ENCODE peak calls at places on chromosome 1, in eight cellular contexts. O is transverse colon, D is A549, F is H54, C is body of pancreas, I is tibial nerve, S is uterus, J is GM12892. W is an unnamed sample.

GRCh38 chr1:74083128-74083527 is 114.8 kb downstream of the LRRIQ3 start:
- DNase-seq in F (no peak), J (no peak), D (no peak), O (no peak), I (no peak), S (no peak), C (no peak), W (no peak)

GRCh38 chr1:162755306-162755705 is 35.2 kb upstream of the HSD17B7 start:
- DNase-seq in S (no peak), O (no peak), J (no peak), I (no peak), C (no peak), F (no peak), D (peak), W (no peak)

GRCh38 chr1:161007369-161007768 is 13.6 kb downstream of the F11R start:
- DNase-seq in I (no peak), S (no peak), C (no peak), D (no peak), J (no peak), F (no peak), O (no peak), W (no peak)

GRCh38 chr1:177077734-177078489 is 86.6 kb downstream of the ASTN1 start:
- DNase-seq in D (no peak), S (no peak), J (no peak), I (no peak), F (no peak), O (no peak), C (no peak), W (no peak)

GRCh38 chr1:113534130-113534817 is 144.0 kb downstream of the MAGI3 start:
- DNase-seq in O (no peak), C (no peak), S (no peak), D (peak), I (no peak), F (peak), J (no peak), W (no peak)

GRCh38 chr1:41712687-41713086 is 206.0 kb downstream of the HIVEP3 start:
- DNase-seq in F (peak), J (no peak), C (peak), S (no peak), D (no peak), O (no peak), I (no peak), W (no peak)

GRCh38 chr1:245988393-245989078 is 518.5 kb downstream of the SMYD3 start:
- DNase-seq in C (no peak), I (no peak), J (no peak), D (no peak), S (no peak), F (no peak), O (no peak), W (no peak)

GRCh38 chr1:87314101-87314500 is 14.6 kb upstream of the LMO4 start:
- DNase-seq in J (no peak), D (no peak), I (no peak), C (no peak), F (no peak), O (no peak), S (no peak), W (no peak)

GRCh38 chr1:203907901-203908300 is 46.5 kb downstream of the SNRPE start:
- DNase-seq in F (no peak), D (no peak), C (no peak), J (no peak), O (no peak), I (no peak), S (no peak), W (no peak)

GRCh38 chr1:81976539-81976938 is 175.8 kb downstream of the ADGRL2 start:
- DNase-seq in C (no peak), J (no peak), S (no peak), D (no peak), F (no peak), I (no peak), O (no peak), W (no peak)

DNA sequence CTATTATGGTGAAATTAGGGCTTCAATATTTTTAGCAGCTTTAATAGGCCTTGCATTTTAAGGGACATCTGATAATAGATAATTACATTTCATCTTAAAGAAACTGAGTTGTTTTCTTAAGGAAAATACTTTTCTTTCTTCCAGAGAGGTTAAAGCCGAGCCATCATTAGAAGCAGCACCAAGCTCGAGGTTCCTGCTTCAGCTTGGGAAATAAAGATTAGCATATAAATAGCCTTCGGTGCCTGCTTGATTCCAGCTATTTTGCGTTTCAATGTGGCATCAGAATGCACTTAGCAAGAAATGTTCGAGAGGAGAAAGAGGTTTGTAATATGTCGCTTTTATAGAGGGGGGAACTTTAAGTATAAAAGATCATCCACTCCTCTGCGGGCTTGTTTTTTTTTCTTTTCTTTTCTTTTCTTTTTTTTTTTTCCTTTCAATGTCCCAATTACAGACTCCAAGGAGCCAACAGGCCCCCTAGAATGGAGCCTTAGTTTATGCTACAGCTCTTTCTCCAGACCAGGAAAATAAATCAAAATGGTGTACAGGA is 131.9 kb downstream of the RRAGC start:
- DNase-seq in O (no peak), C (no peak), F (no peak), I (no peak), D (no peak), J (no peak), S (no peak), W (no peak)
- TF ChIP-seq POLR2A in O (no peak), C (no peak), F (no peak), I (no peak), D (no peak), J (no peak), S (no peak), W (no peak)

GRCh38 chr1:61051455-61052392 is 30.6 kb upstream of the NFIA start:
- DNase-seq in D (no peak), I (no peak), O (no peak), J (no peak), S (peak), C (no peak), F (no peak), W (peak)
- TF ChIP-seq POLR2A in D (no peak), I (no peak), O (no peak), J (no peak), S (no peak), C (no peak), F (no peak), W (no peak)

DNA sequence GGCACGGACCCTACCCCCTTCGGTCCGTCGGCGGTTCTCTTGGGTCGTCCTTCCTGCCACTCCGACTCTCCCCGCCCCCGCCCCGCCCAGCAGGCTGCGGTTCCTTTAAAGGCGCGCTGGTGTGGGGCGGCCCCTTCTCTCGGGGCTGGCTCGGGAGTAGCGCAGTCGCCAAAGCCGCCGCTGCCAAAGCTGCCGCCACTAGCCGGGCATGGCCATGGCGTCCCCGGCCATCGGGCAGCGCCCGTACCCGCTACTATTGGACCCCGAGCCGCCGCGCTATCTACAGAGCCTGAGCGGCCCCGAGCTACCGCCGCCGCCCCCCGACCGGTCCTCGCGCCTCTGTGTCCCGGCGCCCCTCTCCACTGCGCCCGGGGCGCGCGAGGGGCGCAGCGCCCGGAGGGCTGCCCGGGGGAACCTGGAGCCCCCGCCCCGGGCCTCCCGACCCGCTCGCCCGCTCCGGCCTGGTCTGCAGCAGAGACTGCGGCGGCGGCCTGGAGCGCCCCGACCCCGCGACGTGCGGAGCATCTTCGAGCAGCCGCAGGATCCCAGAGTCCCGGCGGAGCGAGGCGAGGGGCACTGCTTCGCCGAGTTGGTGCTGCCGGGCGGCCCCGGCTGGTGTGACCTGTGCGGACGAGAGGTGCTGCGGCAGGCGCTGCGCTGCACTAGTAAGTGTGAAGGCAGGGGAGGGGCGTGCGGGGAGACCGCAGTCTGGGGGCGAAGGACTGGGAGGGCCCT is at the start of gene RASSF5:
- DNase-seq in J (peak), F (peak), D (peak), I (peak), C (peak), O (peak), S (peak), W (peak)
- TF ChIP-seq POLR2A in J (peak), F (peak), D (peak), I (no peak), C (peak), O (peak), S (no peak), W (peak)

DNA sequence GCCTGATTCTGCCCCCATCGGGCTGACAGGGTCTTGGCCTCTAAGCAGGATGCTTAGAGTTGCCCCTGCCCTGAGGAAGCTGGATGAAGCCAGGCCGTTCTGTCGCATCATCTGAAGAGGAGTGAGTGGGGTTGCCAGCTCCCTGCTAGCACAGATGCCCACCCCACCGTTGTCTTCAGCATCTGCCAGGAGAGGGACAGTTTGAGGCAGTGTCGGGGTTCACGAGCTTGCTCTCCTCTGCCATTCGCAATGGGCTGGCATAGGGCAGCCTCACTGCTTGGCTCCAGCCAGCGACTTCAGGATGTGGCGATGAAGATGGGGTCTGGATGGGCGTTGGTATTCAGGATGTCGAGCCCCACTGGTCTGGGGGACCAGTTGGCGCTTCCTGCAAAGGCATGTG is 145.7 kb upstream of the VAMP3 start:
- DNase-seq in S (no peak), I (no peak), F (no peak), J (no peak), D (no peak), C (no peak), O (no peak), W (no peak)
- TF ChIP-seq POLR2A in S (no peak), I (no peak), F (no peak), J (no peak), D (no peak), C (no peak), O (no peak), W (no peak)